ENCODE peak calls at places on chromosomes 2 and 18, in nine cellular contexts. W is HuH-7; V is cardiac fibroblast; L is aorta; S is neural progenitor cell; B is ELF-1; C is NCI-H2081; E is stimulated activated CD4-positive, alpha-beta T cell treated with anti-CD3 and anti-CD28 coated beads, TNF-alpha, amount 100 ng/mL, for 4 hours; H is NCI-H1092 treated with DMSO at 0.1 percent for 48 hours. R is an unnamed sample.

GRCh38 chr2:219497495-219498279 is 1.0 kb upstream of the GMPPA start:
- DNase-seq in S (peak; percentile 76), L (peak; percentile 99), B (peak; percentile 64), C (no peak), E (peak; percentile 5), V (peak; percentile 89), H (no peak), W (peak; percentile 95), R (no peak)

GRCh38 chr18:43606800-43607199 is 329.5 kb upstream of the SYT4 start:
- DNase-seq in S (no peak), H (no peak), L (peak; percentile 55), V (no peak), E (no peak), C (no peak), W (no peak), B (no peak), R (no peak)

GRCh38 chr18:56575819-56576663 is 62.4 kb downstream of the TXNL1 start:
- DNase-seq in L (no peak), V (peak; percentile 78), S (peak; percentile 71), H (peak; percentile 57), E (no peak), W (peak; percentile 43), C (peak; percentile 4), B (no peak), R (no peak)

GRCh38 chr2:85057236-85057635 is 76.0 kb upstream of the TCF7L1 start:
- DNase-seq in L (no peak), B (no peak), H (no peak), V (no peak), S (no peak), E (no peak), C (no peak), W (no peak), R (no peak)

GRCh38 chr2:220949476-220949875 is 622.6 kb downstream of the EPHA4 start:
- DNase-seq in C (no peak), V (no peak), L (no peak), S (no peak), B (no peak), E (no peak), H (peak; percentile 23), W (no peak), R (no peak)

GRCh38 chr2:37287966-37288365 is 36.7 kb downstream of the PRKD3 start:
- DNase-seq in W (peak; percentile 11), B (no peak), L (no peak), V (no peak), S (peak; percentile 7), C (peak; percentile 8), E (no peak), H (peak; percentile 32), R (no peak)

GRCh38 chr2:113890253-113891235 is 655 bp downstream of the ACTR3 start:
- DNase-seq in H (peak; percentile 38), V (peak; percentile 84), L (peak; percentile 83), B (peak; percentile 64), S (peak; percentile 80), C (peak; percentile 32), E (peak; percentile 60), W (peak; percentile 17), R (peak; percentile 40)

GRCh38 chr2:208673631-208674030 is 267.0 kb downstream of the PTH2R start:
- DNase-seq in V (no peak), S (no peak), L (no peak), C (no peak), E (no peak), W (no peak), H (no peak), B (no peak), R (no peak)

GRCh38 chr2:45315881-45316280 is 295.2 kb downstream of the SRBD1 start:
- DNase-seq in B (no peak), E (no peak), C (no peak), V (peak; percentile 91), H (no peak), S (no peak), L (no peak), W (no peak), R (no peak)

R was measured in activated naive CD8-positive, alpha-beta T cell treated with anti-CD3 and anti-CD28 coated beads, Interleukin-2, amount 50 U/mL, for 16 hours.